ENCODE peak calls at places on chromosomes 4 and X, in four cellular contexts. C is A549, A is HFF-Myc, U is PC-9. R is an unnamed sample.
A peak's percentile ranks its signal among the peaks of the same experiment; 100 is the strongest.

GRCh38 chr4:88646528-88647280 is 50.9 kb downstream of the NAP1L5 start:
- DNase-seq in C (no peak), A (no peak), U (peak; percentile 42), R (no peak)

GRCh38 chrX:87578978-87579377 is 61.4 kb downstream of the KLHL4 start:
- DNase-seq in C (no peak), A (no peak), U (no peak), R (no peak)

GRCh38 chrX:40755291-40756249 is 20.2 kb upstream of the MED14 start:
- DNase-seq in C (no peak), A (no peak), U (no peak), R (no peak)

GRCh38 chr4:85302756-85303155 is 172.2 kb upstream of the ARHGAP24 start:
- DNase-seq in C (no peak), A (no peak), U (no peak), R (no peak)

GRCh38 chr4:13765535-13765934 is 138.0 kb upstream of the BOD1L1 start:
- DNase-seq in C (no peak), A (no peak), U (no peak), R (no peak)

GRCh38 chr4:84952004-84952403 is 14.5 kb downstream of the WDFY3 start:
- DNase-seq in C (peak; percentile 66), A (no peak), U (peak; percentile 26), R (no peak)

GRCh38 chr4:7625073-7625472 is 190.3 kb upstream of the PSAPL1 start:
- DNase-seq in C (no peak), A (no peak), U (no peak), R (no peak)

GRCh38 chr4:11495818-11496217 is 67.1 kb upstream of the HS3ST1 start:
- DNase-seq in C (no peak), A (no peak), U (no peak), R (no peak)

GRCh38 chrX:10566726-10567097 is 53.7 kb downstream of the MID1 start:
- DNase-seq in C (peak; percentile 65), A (no peak), U (no peak), R (no peak)

GRCh38 chr4:182189107-182189878 is 53.9 kb upstream of the TENM3 start:
- DNase-seq in C (peak; percentile 14), A (peak; percentile 84), U (no peak), R (no peak)

GRCh38 chrX:24682739-24683432 is 10.8 kb upstream of the POLA1 start:
- DNase-seq in C (no peak), A (no peak), U (no peak), R (no peak)

GRCh38 chr4:126137782-126138170 is 823.0 kb downstream of the FAT4 start:
- DNase-seq in C (no peak), A (no peak), U (no peak), R (no peak)

GRCh38 chr4:138666366-138666765 is 349.2 kb upstream of the NOCT start:
- DNase-seq in C (no peak), A (no peak), U (no peak), R (no peak)

GRCh38 chrX:77493677-77494553 is 46.7 kb downstream of the FGF16 start:
- DNase-seq in C (peak; percentile 13), A (peak; percentile 38), U (peak; percentile 5), R (no peak)

GRCh38 chrX:54494166-54494969 is 1.7 kb downstream of the FGD1 start:
- DNase-seq in C (no peak), A (no peak), U (no peak), R (no peak)

GRCh38 chrX:4762196-4762595 is 1048.7 kb upstream of the PRKX start:
- DNase-seq in C (no peak), A (no peak), U (no peak), R (no peak)

GRCh38 chr4:73450398-73451004 is 14.5 kb downstream of the AFP start:
- DNase-seq in C (peak; percentile 73), A (no peak), U (peak; percentile 43), R (no peak)

GRCh38 chrX:72041901-72042859 is 89.5 kb downstream of the RTL5 start:
- DNase-seq in C (no peak), A (no peak), U (no peak), R (no peak)

GRCh38 chr4:142419712-142420111 is 426.4 kb downstream of the INPP4B start:
- DNase-seq in C (no peak), A (no peak), U (no peak), R (no peak)
- TF ChIP-seq CTCF in C (no peak), A (no peak), U (no peak), R (no peak)

GRCh38 chrX:1167466-1167865 is 45.0 kb downstream of the CRLF2 start:
- DNase-seq in C (peak; percentile 49), A (no peak), U (no peak), R (no peak)

GRCh38 chrX:1167918-1168481 is 44.4 kb downstream of the CRLF2 start:
- DNase-seq in C (no peak), A (no peak), U (no peak), R (no peak)

GRCh38 chrX:1163231-1163630 is 49.2 kb downstream of the CRLF2 start:
- DNase-seq in C (no peak), A (no peak), U (no peak), R (no peak)

GRCh38 chrX:1164322-1165288 is 47.8 kb downstream of the CRLF2 start:
- DNase-seq in C (peak; percentile 60), A (no peak), U (no peak), R (no peak)

DNA sequence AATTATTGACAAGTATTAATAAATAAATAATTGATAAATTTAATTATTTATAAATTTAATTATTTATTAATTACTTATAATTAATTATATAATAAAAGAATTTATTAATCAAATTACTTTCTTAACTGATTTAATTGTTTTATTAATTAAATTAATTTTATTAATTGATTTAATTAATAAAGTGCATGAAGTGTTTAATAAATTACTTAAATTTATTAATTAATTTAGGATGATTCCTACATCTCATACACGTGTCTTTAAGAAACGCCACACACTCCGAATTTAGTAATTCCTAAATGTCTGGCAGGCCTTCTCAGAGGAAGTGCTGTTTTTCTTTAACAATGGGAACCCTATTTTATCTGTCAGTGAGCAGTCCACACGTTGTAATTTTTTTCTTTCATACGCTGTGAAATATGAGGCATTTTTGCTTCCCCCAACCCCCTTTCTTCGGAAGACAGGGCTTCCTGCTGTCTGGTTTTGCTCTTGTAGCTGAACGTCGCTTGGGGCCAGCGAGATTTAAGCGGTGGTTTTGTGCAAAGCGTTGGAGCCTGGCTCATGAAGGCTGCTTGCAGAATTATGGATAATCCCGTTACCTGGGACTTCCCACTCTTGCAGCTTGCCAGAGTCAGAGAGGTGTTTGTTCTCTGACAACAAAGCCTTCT is 46.8 kb downstream of the CRLF2 start:
- DNase-seq in C (peak; percentile 84), A (no peak), U (no peak), R (no peak)
- H3K4me3 ChIP-seq in C (peak overlapping the region; percentile 11), A (no peak overlapping the region), U (no peak overlapping the region), R (no peak overlapping the region)

GRCh38 chr4:159384619-159385018 is 281.7 kb downstream of the RAPGEF2 start:
- DNase-seq in C (no peak), A (no peak), U (no peak), R (no peak)
- TF ChIP-seq CTCF in C (no peak), A (no peak), U (no peak), R (no peak)

DNA sequence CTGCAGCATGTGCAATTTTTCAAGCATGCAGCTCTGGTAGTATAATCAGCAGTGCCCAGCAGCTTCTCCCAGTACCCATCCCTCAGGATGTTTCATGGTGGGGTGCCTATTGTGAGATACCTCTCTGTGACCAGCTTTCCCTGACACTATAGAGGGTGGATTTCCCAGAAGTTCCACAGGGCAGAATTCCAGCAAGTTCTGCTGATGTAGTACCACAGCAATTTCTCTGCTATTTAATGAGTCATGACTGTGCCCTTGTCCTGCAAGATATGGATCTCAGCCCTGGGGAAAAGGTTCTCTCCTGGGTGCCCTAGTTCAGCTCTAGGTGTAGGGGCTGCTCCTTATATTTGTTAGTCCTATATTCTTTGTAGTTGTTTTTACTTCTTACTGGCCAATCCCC is 174.8 kb downstream of the ENOX2 start:
- DNase-seq in C (no peak), A (no peak), U (peak; percentile 9), R (no peak)
- H3K4me3 ChIP-seq in C (no peak overlapping the region), A (no peak overlapping the region), U (no peak overlapping the region), R (no peak overlapping the region)

GRCh38 chrX:152600853-152601635 is 36.7 kb upstream of the GABRQ start:
- DNase-seq in C (no peak), A (no peak), U (no peak), R (no peak)

DNA sequence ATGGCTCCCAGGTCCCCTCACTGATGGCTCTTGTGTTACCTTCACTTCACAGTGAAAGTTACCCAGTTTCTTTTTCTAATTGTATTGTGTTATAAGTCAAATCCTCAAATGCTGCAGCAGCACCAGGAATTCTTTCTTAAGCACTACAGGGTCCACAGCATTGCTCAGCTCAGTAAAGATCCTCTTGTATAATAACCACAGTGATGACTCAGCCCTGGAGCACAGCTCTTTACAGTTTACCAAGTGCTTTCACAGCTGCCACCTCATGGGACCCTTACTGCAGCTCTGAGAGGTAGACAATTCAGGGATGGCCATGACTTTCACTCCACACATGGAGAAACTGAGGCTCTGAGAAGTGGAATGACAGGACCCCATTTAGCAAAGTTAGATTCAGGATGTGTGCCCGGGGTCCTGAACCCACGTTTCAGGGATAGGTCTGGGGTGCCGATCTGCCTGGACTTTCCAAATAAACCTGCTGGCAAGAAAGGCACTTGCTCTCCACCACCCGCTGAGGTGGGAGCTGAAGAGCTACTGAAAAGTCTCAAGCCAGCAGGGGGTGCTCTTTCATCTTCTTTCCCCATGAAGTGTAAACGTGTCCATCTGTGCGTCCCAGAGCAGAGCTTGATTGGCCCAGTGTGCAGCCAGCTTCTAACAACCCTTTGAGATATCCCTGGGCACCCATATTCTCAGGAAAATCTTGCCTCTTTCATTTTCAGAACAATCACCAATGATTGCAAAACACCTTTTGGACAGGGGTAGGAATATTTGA is 35.7 kb upstream of the GABRQ start:
- DNase-seq in C (peak; percentile 20), A (no peak), U (no peak), R (no peak)
- TF ChIP-seq CTCF in C (no peak), A (no peak), U (peak; percentile 48), R (no peak)

DNA sequence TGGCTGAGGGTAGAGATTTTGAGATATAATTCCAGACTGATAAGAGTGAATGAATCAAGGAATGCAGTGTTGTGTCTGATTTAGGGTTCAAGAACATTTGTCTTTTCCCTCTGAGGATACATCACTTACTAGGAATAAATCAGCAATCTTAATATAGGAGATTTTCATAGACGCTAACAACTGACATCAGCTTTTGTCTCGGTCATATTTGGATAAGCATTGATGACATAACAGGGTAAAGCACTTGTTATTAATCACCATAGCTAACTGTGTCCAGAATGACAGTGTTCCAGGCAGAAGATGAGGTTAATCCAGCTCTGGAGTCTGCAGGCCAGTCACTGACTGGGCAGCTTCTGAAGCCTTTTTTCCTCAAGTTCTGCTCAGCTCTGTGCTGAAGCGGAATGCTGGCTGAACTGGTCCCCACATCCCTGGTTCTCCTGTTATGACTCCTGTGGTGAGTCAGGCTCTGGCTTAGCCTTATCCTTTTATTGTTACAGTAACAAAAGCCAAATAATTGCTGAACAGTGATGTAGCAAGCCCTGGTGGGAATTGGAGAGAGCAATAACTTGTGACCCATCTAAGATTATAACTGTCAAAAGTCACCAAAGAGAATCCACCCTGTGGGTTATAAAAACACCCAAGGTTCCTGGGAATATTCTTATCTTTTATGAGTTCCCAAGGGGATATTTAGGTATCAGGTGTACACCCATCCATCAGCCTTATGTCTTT is 41.8 kb downstream of the FNIP2 start:
- DNase-seq in C (peak; percentile 36), A (peak; percentile 70), U (peak; percentile 69), R (no peak)
- H3K4me3 ChIP-seq in C (no peak overlapping the region), A (no peak overlapping the region), U (no peak overlapping the region), R (no peak overlapping the region)